ENCODE peak calls at places on chromosomes 11 and 22, in eight cellular contexts. One of them, this sample, is unnamed.

GRCh38 chr11:63813563-63814382 is 517 bp downstream of the SPINDOC start:
- DNase-seq in fibroblast of pulmonary artery: peak
- DNase-seq in SK-N-DZ: peak
- DNase-seq in stimulated activated CD4-positive, alpha-beta T cell treated with anti-CD3 and anti-CD28 coated beads, Interleukin-2, amount 100 ng/mL, for 48 hours: peak
- DNase-seq in neural crest cell: peak
- DNase-seq in Daoy: peak
- DNase-seq in upper lobe of right lung: peak
- DNase-seq in NCI-H1092 treated with DMSO at 0.1 percent for 48 hours: peak
- DNase-seq in this sample: peak

GRCh38 chr11:67393437-67393836 is 1.7 kb downstream of the RAD9A start:
- DNase-seq in SK-N-DZ: no peak
- DNase-seq in upper lobe of right lung: no peak
- DNase-seq in neural crest cell: no peak
- DNase-seq in NCI-H1092 treated with DMSO at 0.1 percent for 48 hours: no peak
- DNase-seq in Daoy: no peak
- DNase-seq in stimulated activated CD4-positive, alpha-beta T cell treated with anti-CD3 and anti-CD28 coated beads, Interleukin-2, amount 100 ng/mL, for 48 hours: no peak
- DNase-seq in fibroblast of pulmonary artery: no peak
- DNase-seq in this sample: no peak

GRCh38 chr11:19903620-19904069 is 191.0 kb downstream of the NAV2 start:
- DNase-seq in NCI-H1092 treated with DMSO at 0.1 percent for 48 hours: peak
- DNase-seq in fibroblast of pulmonary artery: peak
- DNase-seq in neural crest cell: peak
- DNase-seq in stimulated activated CD4-positive, alpha-beta T cell treated with anti-CD3 and anti-CD28 coated beads, Interleukin-2, amount 100 ng/mL, for 48 hours: peak
- DNase-seq in upper lobe of right lung: no peak
- DNase-seq in SK-N-DZ: peak
- DNase-seq in Daoy: peak
- DNase-seq in this sample: peak

GRCh38 chr11:72378704-72379383 is 55.5 kb downstream of the CLPB start:
- DNase-seq in upper lobe of right lung: no peak
- DNase-seq in stimulated activated CD4-positive, alpha-beta T cell treated with anti-CD3 and anti-CD28 coated beads, Interleukin-2, amount 100 ng/mL, for 48 hours: no peak
- DNase-seq in fibroblast of pulmonary artery: peak
- DNase-seq in NCI-H1092 treated with DMSO at 0.1 percent for 48 hours: no peak
- DNase-seq in Daoy: no peak
- DNase-seq in SK-N-DZ: no peak
- DNase-seq in neural crest cell: no peak
- DNase-seq in this sample: no peak

GRCh38 chr22:38298312-38299000 is 18.8 kb downstream of the CSNK1E start:
- DNase-seq in fibroblast of pulmonary artery: peak
- DNase-seq in neural crest cell: no peak
- DNase-seq in upper lobe of right lung: no peak
- DNase-seq in SK-N-DZ: no peak
- DNase-seq in Daoy: peak
- DNase-seq in NCI-H1092 treated with DMSO at 0.1 percent for 48 hours: no peak
- DNase-seq in stimulated activated CD4-positive, alpha-beta T cell treated with anti-CD3 and anti-CD28 coated beads, Interleukin-2, amount 100 ng/mL, for 48 hours: peak
- DNase-seq in this sample: peak

GRCh38 chr11:64745523-64746328 is 1.8 kb upstream of the RASGRP2 start:
- DNase-seq in fibroblast of pulmonary artery: peak
- DNase-seq in SK-N-DZ: peak
- DNase-seq in upper lobe of right lung: peak
- DNase-seq in neural crest cell: peak
- DNase-seq in NCI-H1092 treated with DMSO at 0.1 percent for 48 hours: no peak
- DNase-seq in stimulated activated CD4-positive, alpha-beta T cell treated with anti-CD3 and anti-CD28 coated beads, Interleukin-2, amount 100 ng/mL, for 48 hours: no peak
- DNase-seq in Daoy: peak
- DNase-seq in this sample: no peak

GRCh38 chr11:46560300-46561025 is 33.4 kb downstream of the AMBRA1 start:
- DNase-seq in fibroblast of pulmonary artery: peak
- DNase-seq in Daoy: peak
- DNase-seq in NCI-H1092 treated with DMSO at 0.1 percent for 48 hours: peak
- DNase-seq in SK-N-DZ: no peak
- DNase-seq in stimulated activated CD4-positive, alpha-beta T cell treated with anti-CD3 and anti-CD28 coated beads, Interleukin-2, amount 100 ng/mL, for 48 hours: no peak
- DNase-seq in neural crest cell: no peak
- DNase-seq in upper lobe of right lung: no peak
- DNase-seq in this sample: no peak

GRCh38 chr11:83064011-83064410 is 7.7 kb downstream of the RAB30 start:
- DNase-seq in SK-N-DZ: no peak
- DNase-seq in NCI-H1092 treated with DMSO at 0.1 percent for 48 hours: no peak
- DNase-seq in upper lobe of right lung: no peak
- DNase-seq in neural crest cell: no peak
- DNase-seq in fibroblast of pulmonary artery: no peak
- DNase-seq in Daoy: no peak
- DNase-seq in stimulated activated CD4-positive, alpha-beta T cell treated with anti-CD3 and anti-CD28 coated beads, Interleukin-2, amount 100 ng/mL, for 48 hours: no peak
- DNase-seq in this sample: no peak

GRCh38 chr11:11471196-11471595 is 118.1 kb upstream of the CSNK2A3 start:
- DNase-seq in Daoy: no peak
- DNase-seq in NCI-H1092 treated with DMSO at 0.1 percent for 48 hours: no peak
- DNase-seq in SK-N-DZ: no peak
- DNase-seq in upper lobe of right lung: no peak
- DNase-seq in fibroblast of pulmonary artery: no peak
- DNase-seq in neural crest cell: no peak
- DNase-seq in stimulated activated CD4-positive, alpha-beta T cell treated with anti-CD3 and anti-CD28 coated beads, Interleukin-2, amount 100 ng/mL, for 48 hours: no peak
- DNase-seq in this sample: no peak

GRCh38 chr22:46401370-46401769 is 65.9 kb downstream of the TRMU start:
- DNase-seq in upper lobe of right lung: no peak
- DNase-seq in Daoy: no peak
- DNase-seq in fibroblast of pulmonary artery: no peak
- DNase-seq in neural crest cell: no peak
- DNase-seq in NCI-H1092 treated with DMSO at 0.1 percent for 48 hours: no peak
- DNase-seq in SK-N-DZ: no peak
- DNase-seq in stimulated activated CD4-positive, alpha-beta T cell treated with anti-CD3 and anti-CD28 coated beads, Interleukin-2, amount 100 ng/mL, for 48 hours: no peak
- DNase-seq in this sample: no peak

GRCh38 chr22:27780161-27780575 is 21.4 kb downstream of the MN1 start:
- DNase-seq in Daoy: no peak
- DNase-seq in NCI-H1092 treated with DMSO at 0.1 percent for 48 hours: no peak
- DNase-seq in neural crest cell: no peak
- DNase-seq in stimulated activated CD4-positive, alpha-beta T cell treated with anti-CD3 and anti-CD28 coated beads, Interleukin-2, amount 100 ng/mL, for 48 hours: no peak
- DNase-seq in fibroblast of pulmonary artery: peak
- DNase-seq in upper lobe of right lung: no peak
- DNase-seq in SK-N-DZ: no peak
- DNase-seq in this sample: no peak

GRCh38 chr11:121615506-121615905 is 162.7 kb upstream of the SORL1-AS1 start:
- DNase-seq in Daoy: peak
- DNase-seq in neural crest cell: no peak
- DNase-seq in NCI-H1092 treated with DMSO at 0.1 percent for 48 hours: no peak
- DNase-seq in SK-N-DZ: no peak
- DNase-seq in upper lobe of right lung: no peak
- DNase-seq in stimulated activated CD4-positive, alpha-beta T cell treated with anti-CD3 and anti-CD28 coated beads, Interleukin-2, amount 100 ng/mL, for 48 hours: no peak
- DNase-seq in fibroblast of pulmonary artery: peak
- DNase-seq in this sample: no peak

GRCh38 chr22:24996420-24996952 is 44.0 kb downstream of the KIAA1671 start:
- DNase-seq in Daoy: peak
- DNase-seq in upper lobe of right lung: no peak
- DNase-seq in neural crest cell: peak
- DNase-seq in stimulated activated CD4-positive, alpha-beta T cell treated with anti-CD3 and anti-CD28 coated beads, Interleukin-2, amount 100 ng/mL, for 48 hours: no peak
- DNase-seq in SK-N-DZ: peak
- DNase-seq in NCI-H1092 treated with DMSO at 0.1 percent for 48 hours: no peak
- DNase-seq in fibroblast of pulmonary artery: peak
- DNase-seq in this sample: no peak

GRCh38 chr11:96967616-96968015 is 577.8 kb downstream of the JRKL start:
- DNase-seq in upper lobe of right lung: no peak
- DNase-seq in SK-N-DZ: no peak
- DNase-seq in neural crest cell: no peak
- DNase-seq in stimulated activated CD4-positive, alpha-beta T cell treated with anti-CD3 and anti-CD28 coated beads, Interleukin-2, amount 100 ng/mL, for 48 hours: no peak
- DNase-seq in NCI-H1092 treated with DMSO at 0.1 percent for 48 hours: no peak
- DNase-seq in Daoy: no peak
- DNase-seq in fibroblast of pulmonary artery: peak
- DNase-seq in this sample: no peak

GRCh38 chr11:107563702-107564101 is 1.8 kb downstream of the ALKBH8 start:
- DNase-seq in Daoy: peak
- DNase-seq in neural crest cell: peak
- DNase-seq in fibroblast of pulmonary artery: peak
- DNase-seq in NCI-H1092 treated with DMSO at 0.1 percent for 48 hours: peak
- DNase-seq in upper lobe of right lung: no peak
- DNase-seq in stimulated activated CD4-positive, alpha-beta T cell treated with anti-CD3 and anti-CD28 coated beads, Interleukin-2, amount 100 ng/mL, for 48 hours: peak
- DNase-seq in SK-N-DZ: peak
- DNase-seq in this sample: no peak

GRCh38 chr11:13869404-13869886 is 93.1 kb upstream of the SPON1 start:
- DNase-seq in neural crest cell: no peak
- DNase-seq in NCI-H1092 treated with DMSO at 0.1 percent for 48 hours: no peak
- DNase-seq in stimulated activated CD4-positive, alpha-beta T cell treated with anti-CD3 and anti-CD28 coated beads, Interleukin-2, amount 100 ng/mL, for 48 hours: no peak
- DNase-seq in Daoy: no peak
- DNase-seq in fibroblast of pulmonary artery: no peak
- DNase-seq in upper lobe of right lung: no peak
- DNase-seq in SK-N-DZ: no peak
- DNase-seq in this sample: no peak

GRCh38 chr11:19218216-19218615 is 16.4 kb upstream of the CSRP3 start:
- DNase-seq in neural crest cell: no peak
- DNase-seq in NCI-H1092 treated with DMSO at 0.1 percent for 48 hours: no peak
- DNase-seq in Daoy: no peak
- DNase-seq in stimulated activated CD4-positive, alpha-beta T cell treated with anti-CD3 and anti-CD28 coated beads, Interleukin-2, amount 100 ng/mL, for 48 hours: no peak
- DNase-seq in SK-N-DZ: no peak
- DNase-seq in fibroblast of pulmonary artery: no peak
- DNase-seq in upper lobe of right lung: no peak
- DNase-seq in this sample: no peak

GRCh38 chr11:6251120-6251733 is 8.4 kb upstream of the CCKBR start:
- DNase-seq in Daoy: peak
- DNase-seq in fibroblast of pulmonary artery: peak
- DNase-seq in neural crest cell: peak
- DNase-seq in SK-N-DZ: peak
- DNase-seq in NCI-H1092 treated with DMSO at 0.1 percent for 48 hours: peak
- DNase-seq in upper lobe of right lung: peak
- DNase-seq in stimulated activated CD4-positive, alpha-beta T cell treated with anti-CD3 and anti-CD28 coated beads, Interleukin-2, amount 100 ng/mL, for 48 hours: peak
- DNase-seq in this sample: peak

GRCh38 chr11:65593518-65594414 is 1.8 kb downstream of the KCNK7 start:
- DNase-seq in Daoy: peak
- DNase-seq in SK-N-DZ: peak
- DNase-seq in stimulated activated CD4-positive, alpha-beta T cell treated with anti-CD3 and anti-CD28 coated beads, Interleukin-2, amount 100 ng/mL, for 48 hours: no peak
- DNase-seq in upper lobe of right lung: no peak
- DNase-seq in NCI-H1092 treated with DMSO at 0.1 percent for 48 hours: peak
- DNase-seq in fibroblast of pulmonary artery: peak
- DNase-seq in neural crest cell: no peak
- DNase-seq in this sample: no peak

GRCh38 chr11:131483453-131483852 is 113.0 kb downstream of the NTM start:
- DNase-seq in NCI-H1092 treated with DMSO at 0.1 percent for 48 hours: no peak
- DNase-seq in neural crest cell: no peak
- DNase-seq in upper lobe of right lung: no peak
- DNase-seq in Daoy: no peak
- DNase-seq in SK-N-DZ: no peak
- DNase-seq in fibroblast of pulmonary artery: no peak
- DNase-seq in stimulated activated CD4-positive, alpha-beta T cell treated with anti-CD3 and anti-CD28 coated beads, Interleukin-2, amount 100 ng/mL, for 48 hours: no peak
- DNase-seq in this sample: no peak

GRCh38 chr22:40716116-40716515 is 36.8 kb downstream of the MCHR1 start:
- DNase-seq in NCI-H1092 treated with DMSO at 0.1 percent for 48 hours: no peak
- DNase-seq in stimulated activated CD4-positive, alpha-beta T cell treated with anti-CD3 and anti-CD28 coated beads, Interleukin-2, amount 100 ng/mL, for 48 hours: no peak
- DNase-seq in SK-N-DZ: no peak
- DNase-seq in Daoy: no peak
- DNase-seq in neural crest cell: no peak
- DNase-seq in upper lobe of right lung: no peak
- DNase-seq in fibroblast of pulmonary artery: no peak
- DNase-seq in this sample: no peak

GRCh38 chr11:9717719-9718118 is 53.8 kb downstream of the SWAP70 start:
- DNase-seq in NCI-H1092 treated with DMSO at 0.1 percent for 48 hours: no peak
- DNase-seq in neural crest cell: no peak
- DNase-seq in stimulated activated CD4-positive, alpha-beta T cell treated with anti-CD3 and anti-CD28 coated beads, Interleukin-2, amount 100 ng/mL, for 48 hours: no peak
- DNase-seq in upper lobe of right lung: no peak
- DNase-seq in Daoy: no peak
- DNase-seq in SK-N-DZ: no peak
- DNase-seq in fibroblast of pulmonary artery: no peak
- DNase-seq in this sample: no peak

GRCh38 chr11:121415861-121416260 is 36.3 kb upstream of the SORL1 start:
- DNase-seq in stimulated activated CD4-positive, alpha-beta T cell treated with anti-CD3 and anti-CD28 coated beads, Interleukin-2, amount 100 ng/mL, for 48 hours: no peak
- DNase-seq in Daoy: peak
- DNase-seq in NCI-H1092 treated with DMSO at 0.1 percent for 48 hours: no peak
- DNase-seq in neural crest cell: no peak
- DNase-seq in upper lobe of right lung: no peak
- DNase-seq in fibroblast of pulmonary artery: peak
- DNase-seq in SK-N-DZ: no peak
- DNase-seq in this sample: no peak

GRCh38 chr11:102320166-102320565 is 2.9 kb downstream of the BIRC3 start:
- DNase-seq in neural crest cell: no peak
- DNase-seq in SK-N-DZ: no peak
- DNase-seq in Daoy: no peak
- DNase-seq in fibroblast of pulmonary artery: no peak
- DNase-seq in NCI-H1092 treated with DMSO at 0.1 percent for 48 hours: no peak
- DNase-seq in upper lobe of right lung: no peak
- DNase-seq in stimulated activated CD4-positive, alpha-beta T cell treated with anti-CD3 and anti-CD28 coated beads, Interleukin-2, amount 100 ng/mL, for 48 hours: no peak
- DNase-seq in this sample: no peak

GRCh38 chr11:28566643-28567042 is 458.5 kb downstream of the METTL15 start:
- DNase-seq in SK-N-DZ: peak
- DNase-seq in fibroblast of pulmonary artery: peak
- DNase-seq in stimulated activated CD4-positive, alpha-beta T cell treated with anti-CD3 and anti-CD28 coated beads, Interleukin-2, amount 100 ng/mL, for 48 hours: no peak
- DNase-seq in Daoy: peak
- DNase-seq in NCI-H1092 treated with DMSO at 0.1 percent for 48 hours: no peak
- DNase-seq in upper lobe of right lung: no peak
- DNase-seq in neural crest cell: peak
- DNase-seq in this sample: peak

GRCh38 chr11:105790021-105790420 is 180.1 kb downstream of the GRIA4 start:
- DNase-seq in SK-N-DZ: no peak
- DNase-seq in Daoy: no peak
- DNase-seq in upper lobe of right lung: no peak
- DNase-seq in NCI-H1092 treated with DMSO at 0.1 percent for 48 hours: no peak
- DNase-seq in neural crest cell: no peak
- DNase-seq in fibroblast of pulmonary artery: no peak
- DNase-seq in stimulated activated CD4-positive, alpha-beta T cell treated with anti-CD3 and anti-CD28 coated beads, Interleukin-2, amount 100 ng/mL, for 48 hours: no peak
- DNase-seq in this sample: no peak

GRCh38 chr22:25630446-25630845 is 66.0 kb downstream of the GRK3 start:
- DNase-seq in NCI-H1092 treated with DMSO at 0.1 percent for 48 hours: no peak
- DNase-seq in SK-N-DZ: no peak
- DNase-seq in Daoy: no peak
- DNase-seq in fibroblast of pulmonary artery: peak
- DNase-seq in stimulated activated CD4-positive, alpha-beta T cell treated with anti-CD3 and anti-CD28 coated beads, Interleukin-2, amount 100 ng/mL, for 48 hours: no peak
- DNase-seq in upper lobe of right lung: no peak
- DNase-seq in neural crest cell: no peak
- DNase-seq in this sample: no peak

GRCh38 chr11:92845390-92846185 is 123.9 kb upstream of the MTNR1B start:
- DNase-seq in Daoy: no peak
- DNase-seq in SK-N-DZ: peak
- DNase-seq in neural crest cell: no peak
- DNase-seq in upper lobe of right lung: no peak
- DNase-seq in NCI-H1092 treated with DMSO at 0.1 percent for 48 hours: no peak
- DNase-seq in stimulated activated CD4-positive, alpha-beta T cell treated with anti-CD3 and anti-CD28 coated beads, Interleukin-2, amount 100 ng/mL, for 48 hours: no peak
- DNase-seq in fibroblast of pulmonary artery: no peak
- DNase-seq in this sample: no peak

GRCh38 chr11:33687733-33688479 is 12.7 kb downstream of the C11orf91 start:
- DNase-seq in Daoy: peak
- DNase-seq in NCI-H1092 treated with DMSO at 0.1 percent for 48 hours: peak
- DNase-seq in fibroblast of pulmonary artery: peak
- DNase-seq in SK-N-DZ: peak
- DNase-seq in neural crest cell: peak
- DNase-seq in stimulated activated CD4-positive, alpha-beta T cell treated with anti-CD3 and anti-CD28 coated beads, Interleukin-2, amount 100 ng/mL, for 48 hours: no peak
- DNase-seq in upper lobe of right lung: no peak
- DNase-seq in this sample: peak

GRCh38 chr11:126491092-126491491 is 135.6 kb downstream of the ST3GAL4 start:
- DNase-seq in neural crest cell: no peak
- DNase-seq in upper lobe of right lung: peak
- DNase-seq in NCI-H1092 treated with DMSO at 0.1 percent for 48 hours: no peak
- DNase-seq in SK-N-DZ: no peak
- DNase-seq in stimulated activated CD4-positive, alpha-beta T cell treated with anti-CD3 and anti-CD28 coated beads, Interleukin-2, amount 100 ng/mL, for 48 hours: no peak
- DNase-seq in fibroblast of pulmonary artery: no peak
- DNase-seq in Daoy: no peak
- DNase-seq in this sample: no peak

GRCh38 chr11:134120143-134120850 is 51.4 kb downstream of the JAM3 start:
- DNase-seq in SK-N-DZ: no peak
- DNase-seq in NCI-H1092 treated with DMSO at 0.1 percent for 48 hours: peak
- DNase-seq in Daoy: peak
- DNase-seq in stimulated activated CD4-positive, alpha-beta T cell treated with anti-CD3 and anti-CD28 coated beads, Interleukin-2, amount 100 ng/mL, for 48 hours: no peak
- DNase-seq in neural crest cell: no peak
- DNase-seq in fibroblast of pulmonary artery: peak
- DNase-seq in upper lobe of right lung: no peak
- DNase-seq in this sample: no peak

GRCh38 chr11:10350341-10350740 is 45.5 kb downstream of the ADM start:
- DNase-seq in Daoy: peak
- DNase-seq in stimulated activated CD4-positive, alpha-beta T cell treated with anti-CD3 and anti-CD28 coated beads, Interleukin-2, amount 100 ng/mL, for 48 hours: no peak
- DNase-seq in SK-N-DZ: no peak
- DNase-seq in NCI-H1092 treated with DMSO at 0.1 percent for 48 hours: no peak
- DNase-seq in fibroblast of pulmonary artery: peak
- DNase-seq in upper lobe of right lung: no peak
- DNase-seq in neural crest cell: no peak
- DNase-seq in this sample: no peak

GRCh38 chr11:75509201-75509600 is 16.5 kb downstream of the GDPD5 start:
- DNase-seq in SK-N-DZ: no peak
- DNase-seq in Daoy: no peak
- DNase-seq in fibroblast of pulmonary artery: no peak
- DNase-seq in stimulated activated CD4-positive, alpha-beta T cell treated with anti-CD3 and anti-CD28 coated beads, Interleukin-2, amount 100 ng/mL, for 48 hours: no peak
- DNase-seq in upper lobe of right lung: no peak
- DNase-seq in NCI-H1092 treated with DMSO at 0.1 percent for 48 hours: no peak
- DNase-seq in neural crest cell: no peak
- DNase-seq in this sample: no peak

GRCh38 chr11:109940816-109941215 is 152.4 kb upstream of the ZC3H12C start:
- DNase-seq in upper lobe of right lung: no peak
- DNase-seq in fibroblast of pulmonary artery: peak
- DNase-seq in neural crest cell: no peak
- DNase-seq in SK-N-DZ: no peak
- DNase-seq in NCI-H1092 treated with DMSO at 0.1 percent for 48 hours: no peak
- DNase-seq in Daoy: peak
- DNase-seq in stimulated activated CD4-positive, alpha-beta T cell treated with anti-CD3 and anti-CD28 coated beads, Interleukin-2, amount 100 ng/mL, for 48 hours: no peak
- DNase-seq in this sample: no peak